ENCODE peak calls at places on chromosomes 1 and 21, in ten cellular contexts. F, Q, E, T, R, M, W, N, Y and I are unnamed samples.

GRCh38 chr1:156082111-156083091 is at the start of gene MEX3A:
- DNase-seq in W (peak; percentile 87), R (peak; percentile 76), Q (no peak), T (peak; percentile 69), E (peak; percentile 83), Y (peak; percentile 71), N (peak; percentile 97), F (peak; percentile 63), M (peak; percentile 54), I (peak; percentile 59)

GRCh38 chr1:153343040-153343681 is 5.5 kb downstream of the PGLYRP4 start:
- DNase-seq in M (no peak), T (no peak), E (no peak), F (no peak), N (no peak), Q (no peak), R (no peak), W (no peak), Y (no peak), I (no peak)

GRCh38 chr1:163842546-163842945 is 520.8 kb downstream of the NUF2 start:
- DNase-seq in R (no peak), W (no peak), T (no peak), Y (no peak), F (no peak), N (no peak), E (no peak), Q (no peak), M (no peak), I (no peak)

GRCh38 chr1:164563821-164564251 is 4.9 kb downstream of the PBX1 start:
- DNase-seq in Q (no peak), F (no peak), M (no peak), R (no peak), Y (no peak), W (no peak), N (no peak), E (no peak), T (no peak), I (no peak)

GRCh38 chr1:205263580-205264190 is 35.9 kb downstream of the TMCC2 start:
- DNase-seq in F (no peak), Q (no peak), R (no peak), W (no peak), T (no peak), M (no peak), N (no peak), Y (no peak), E (no peak), I (no peak)

GRCh38 chr1:16367968-16368910 is 1.2 kb downstream of the SZRD1 start:
- DNase-seq in R (peak; percentile 19), M (no peak), N (no peak), T (no peak), F (no peak), E (peak; percentile 41), Y (no peak), Q (no peak), W (no peak), I (peak; percentile 16)

GRCh38 chr1:211653907-211654553 is 21.4 kb downstream of the NEK2 start:
- DNase-seq in Q (no peak), R (no peak), F (no peak), E (no peak), N (no peak), M (no peak), T (no peak), Y (no peak), W (no peak), I (no peak)

GRCh38 chr1:205775717-205776056 is 405 bp upstream of the RAB29 start:
- DNase-seq in M (no peak), R (no peak), Q (no peak), N (no peak), F (no peak), T (no peak), Y (no peak), W (no peak), E (no peak), I (no peak)

GRCh38 chr1:118151312-118151937 is 33.6 kb downstream of the SPAG17 start:
- DNase-seq in Y (peak; percentile 64), Q (peak; percentile 46), N (peak; percentile 55), R (peak; percentile 48), W (no peak), F (no peak), M (peak; percentile 17), E (peak; percentile 57), T (peak; percentile 59), I (no peak)

GRCh38 chr1:92749024-92749634 is 35.8 kb downstream of the EVI5 start:
- DNase-seq in T (peak; percentile 39), Q (no peak), E (no peak), Y (no peak), R (peak; percentile 81), W (no peak), M (no peak), F (peak; percentile 27), N (peak; percentile 11), I (peak; percentile 28)

GRCh38 chr1:39410915-39411436 is 80.5 kb upstream of the BMP8A start:
- DNase-seq in Y (peak; percentile 81), W (peak; percentile 50), F (peak; percentile 65), T (peak; percentile 81), R (peak; percentile 80), M (peak; percentile 60), N (peak; percentile 30), Q (no peak), E (peak; percentile 91), I (peak; percentile 77)

GRCh38 chr21:44300262-44300959 is 558 bp downstream of the PFKL start:
- DNase-seq in R (peak; percentile 70), F (peak; percentile 60), N (no peak), Y (peak; percentile 73), M (peak; percentile 70), E (peak; percentile 81), Q (no peak), T (peak; percentile 87), W (peak; percentile 61), I (peak; percentile 24)

GRCh38 chr1:228084797-228085196 is 2.3 kb downstream of the ARF1 start:
- DNase-seq in M (no peak), T (no peak), N (no peak), Q (no peak), W (no peak), Y (no peak), F (no peak), E (peak; percentile 15), R (no peak), I (no peak)

GRCh38 chr1:183773456-183773855 is 31.5 kb upstream of the RGL1 start:
- DNase-seq in Q (no peak), R (no peak), E (no peak), N (no peak), T (no peak), W (no peak), Y (no peak), M (no peak), F (no peak), I (no peak)

GRCh38 chr21:44093761-44094160 is 13.4 kb upstream of the PWP2 start:
- DNase-seq in Y (no peak), F (no peak), M (no peak), N (no peak), W (no peak), Q (no peak), T (peak; percentile 9), E (no peak), R (no peak), I (no peak)

GRCh38 chr1:185816460-185816859 is 82.3 kb downstream of the HMCN1 start:
- DNase-seq in M (no peak), Y (no peak), F (no peak), R (no peak), E (no peak), W (no peak), N (no peak), T (no peak), Q (no peak), I (no peak)

GRCh38 chr1:65167544-65167943 is 19.5 kb downstream of the AK4 start:
- DNase-seq in R (no peak), Y (no peak), F (no peak), N (no peak), M (no peak), T (no peak), W (no peak), Q (no peak), E (no peak), I (no peak)

GRCh38 chr1:76961181-76961580 is 93.9 kb downstream of the ST6GALNAC5 start:
- DNase-seq in N (no peak), F (no peak), E (no peak), Y (no peak), R (no peak), M (no peak), W (no peak), Q (no peak), T (no peak), I (no peak)
- H3K4me3 ChIP-seq in N (no peak overlapping the region), F (no peak overlapping the region), E (no peak overlapping the region), Y (no peak overlapping the region), R (no peak overlapping the region), M (no peak overlapping the region), W (no peak overlapping the region), Q (no peak overlapping the region), T (no peak overlapping the region), I (no peak overlapping the region)

GRCh38 chr1:165876121-165876520 is 48.7 kb downstream of the UCK2 start:
- DNase-seq in T (no peak), Q (no peak), R (no peak), E (no peak), M (no peak), F (no peak), W (no peak), Y (no peak), N (no peak), I (no peak)
- H3K4me1 ChIP-seq in T (peaks cover 59% of the 10 kb centered on the region), Q (no peaks in the 10 kb centered on the region), R (peaks cover 25% of the 10 kb centered on the region), E (peaks cover 7% of the 10 kb centered on the region), M (peaks cover 3% of the 10 kb centered on the region), F (peaks cover 26% of the 10 kb centered on the region), W (peaks cover 8% of the 10 kb centered on the region), Y (no peaks in the 10 kb centered on the region), N (no peaks in the 10 kb centered on the region), I (peaks cover 14% of the 10 kb centered on the region)

DNA sequence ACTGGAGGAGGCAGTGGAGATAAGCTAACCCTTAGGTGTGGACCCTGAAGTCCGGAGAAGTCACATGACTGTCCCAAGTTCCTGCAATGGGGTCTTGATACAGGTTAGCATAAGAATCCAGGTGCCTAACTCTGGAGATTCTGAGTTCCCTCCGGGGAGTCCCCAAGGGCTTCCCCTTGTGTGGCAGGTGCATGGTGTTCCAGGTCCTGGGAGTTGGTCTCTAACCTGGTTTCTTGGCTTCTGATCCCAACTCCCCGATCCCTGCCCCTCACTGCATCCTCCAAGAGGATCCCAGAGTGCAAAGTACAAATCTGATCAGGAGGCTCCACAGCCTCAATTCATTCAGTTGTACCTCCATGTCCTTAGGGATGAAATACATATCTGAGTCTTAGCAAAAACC is 9.3 kb upstream of the C8A start:
- DNase-seq in T (no peak), N (no peak), F (no peak), R (no peak), E (no peak), M (no peak), W (no peak), Y (no peak), Q (no peak), I (no peak)
- H3K4me3 ChIP-seq in T (no peak overlapping the region), N (no peak overlapping the region), F (no peak overlapping the region), R (no peak overlapping the region), E (no peak overlapping the region), M (no peak overlapping the region), W (no peak overlapping the region), Y (no peak overlapping the region), Q (no peak overlapping the region), I (no peak overlapping the region)

DNA sequence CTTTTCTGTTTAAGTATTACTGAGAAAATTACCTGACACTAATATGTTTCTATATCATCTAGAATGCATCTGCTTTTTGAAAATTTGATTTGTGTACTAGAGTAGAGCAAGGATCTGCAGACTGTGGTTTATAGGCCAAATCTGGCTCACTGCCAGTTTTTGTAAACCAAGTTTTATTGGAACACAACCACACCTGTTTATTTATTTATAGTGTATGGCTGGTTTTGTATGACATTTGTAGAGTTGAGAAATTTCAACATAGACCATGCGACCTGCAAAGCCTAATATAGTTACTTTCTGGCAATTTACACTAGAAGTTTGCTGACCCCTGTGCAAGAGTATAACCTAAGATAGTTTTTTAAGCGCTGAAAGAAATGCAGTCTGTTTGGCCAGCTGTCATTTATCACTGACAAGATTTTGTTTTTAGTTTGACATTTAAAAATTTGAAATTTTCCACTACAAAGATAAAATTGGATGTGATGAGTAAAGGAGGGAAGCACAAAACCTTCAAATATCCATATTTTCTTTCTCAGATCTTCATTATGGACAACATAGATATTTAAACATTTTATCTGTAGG is 36.1 kb upstream of the CACYBP start:
- DNase-seq in F (no peak), Q (no peak), E (no peak), W (no peak), R (peak; percentile 90), Y (no peak), T (no peak), N (no peak), M (no peak), I (no peak)
- H3K4me1 ChIP-seq in F (peaks cover 53% of the 10 kb centered on the region), Q (no peaks in the 10 kb centered on the region), E (peaks cover 25% of the 10 kb centered on the region), W (peaks cover 29% of the 10 kb centered on the region), R (peaks cover 71% of the 10 kb centered on the region), Y (peaks cover 61% of the 10 kb centered on the region), T (peaks cover 59% of the 10 kb centered on the region), N (peaks cover 4% of the 10 kb centered on the region), M (peaks cover 3% of the 10 kb centered on the region), I (peaks cover 51% of the 10 kb centered on the region)